ENCODE peak calls at places on chromosomes 6 and 20, in nine cellular contexts. G is NCI-H1092; B is effector CD8-positive, alpha-beta T cell; P is GM23338; Y is fibroblast of the aortic adventitia; M is LoVo; X is CD4-positive, alpha-beta memory T cell; S is stimulated activated CD4-positive, alpha-beta T cell treated with anti-CD3 and anti-CD28 coated beads, Interleukin-1b, Interleukin-23, amount 100 ng/mL, for 1 hour; U is A549. C is an unnamed sample.

GRCh38 chr6:139613496-139613895 is 239.0 kb upstream of the CITED2 start:
- DNase-seq in G (no peak), B (no peak), P (no peak), Y (no peak), M (no peak), X (no peak), S (no peak), U (no peak), C (no peak)

GRCh38 chr20:16978497-16978896 is 230.3 kb downstream of the OTOR start:
- DNase-seq in G (no peak), B (no peak), P (no peak), Y (no peak), M (no peak), X (no peak), S (no peak), U (no peak), C (no peak)

GRCh38 chr6:157466340-157466643 is 85.3 kb downstream of the ZDHHC14 start:
- DNase-seq in G (no peak), B (no peak), P (no peak), Y (no peak), M (no peak), X (no peak), S (no peak), U (no peak), C (no peak)

GRCh38 chr6:37779111-37779800 is 40.3 kb upstream of the ZFAND3 start:
- DNase-seq in G (no peak), B (no peak), P (no peak), Y (no peak), M (no peak), X (no peak), S (no peak), U (no peak), C (no peak)

GRCh38 chr6:170091000-170091638 is 199.8 kb downstream of the DLL1 start:
- DNase-seq in G (no peak), B (no peak), P (no peak), Y (no peak), M (no peak), X (no peak), S (no peak), U (no peak), C (no peak)

GRCh38 chr20:3146732-3147341 is 12.8 kb downstream of the FASTKD5 start:
- DNase-seq in G (no peak), B (no peak), P (no peak), Y (no peak), M (no peak), X (no peak), S (no peak), U (no peak), C (no peak)

GRCh38 chr6:155354167-155354566 is 39.9 kb upstream of the TFB1M start:
- DNase-seq in G (no peak), B (no peak), P (no peak), Y (no peak), M (no peak), X (no peak), S (no peak), U (no peak), C (no peak)

GRCh38 chr20:61960836-61961235 is 104.8 kb downstream of the TAF4 start:
- DNase-seq in G (no peak), B (no peak), P (no peak), Y (no peak), M (no peak), X (no peak), S (no peak), U (no peak), C (no peak)

GRCh38 chr6:26251354-26252081 is 113.5 kb upstream of the BTN3A2 start:
- DNase-seq in G (peak; percentile 57), B (peak; percentile 38), P (peak; percentile 91), Y (peak; percentile 93), M (peak; percentile 85), X (peak; percentile 75), S (no peak), U (no peak), C (peak; percentile 94)

GRCh38 chr6:95249176-95249575 is 328.2 kb upstream of the MANEA start:
- DNase-seq in G (no peak), B (no peak), P (no peak), Y (peak; percentile 70), M (no peak), X (no peak), S (no peak), U (peak; percentile 36), C (peak; percentile 9)

GRCh38 chr20:64159711-64160110 is 4.5 kb upstream of the MYT1 start:
- DNase-seq in G (no peak), B (no peak), P (no peak), Y (no peak), M (no peak), X (no peak), S (no peak), U (no peak), C (no peak)

GRCh38 chr6:38179300-38179699 is 359.8 kb downstream of the ZFAND3 start:
- DNase-seq in G (peak; percentile 31), B (no peak), P (no peak), Y (no peak), M (no peak), X (no peak), S (no peak), U (no peak), C (no peak)

GRCh38 chr20:21548390-21549035 is 34.6 kb upstream of the NKX2-2 start:
- DNase-seq in G (no peak), B (no peak), P (no peak), Y (no peak), M (no peak), X (peak; percentile 84), S (no peak), U (no peak), C (no peak)

GRCh38 chr20:14522595-14522994 is 185.2 kb upstream of the FLRT3 start:
- DNase-seq in G (no peak), B (no peak), P (no peak), Y (no peak), M (no peak), X (no peak), S (no peak), U (no peak), C (no peak)

GRCh38 chr6:43973351-43973750 is 153.9 kb downstream of the MRPL14 start:
- DNase-seq in G (no peak), B (no peak), P (no peak), Y (peak; percentile 21), M (no peak), X (no peak), S (no peak), U (no peak), C (no peak)

GRCh38 chr20:44586986-44587980 is 4.9 kb downstream of the PKIG start:
- DNase-seq in G (peak; percentile 83), B (no peak), P (no peak), Y (no peak), M (no peak), X (no peak), S (no peak), U (no peak), C (no peak)

GRCh38 chr20:62366370-62367135 is 559 bp downstream of the LAMA5 start:
- DNase-seq in G (no peak), B (no peak), P (peak; percentile 91), Y (no peak), M (no peak), X (no peak), S (no peak), U (peak; percentile 65), C (no peak)

GRCh38 chr6:105199711-105200110 is 19.9 kb upstream of the POPDC3 start:
- DNase-seq in G (no peak), B (no peak), P (no peak), Y (no peak), M (no peak), X (no peak), S (no peak), U (no peak), C (no peak)

GRCh38 chr6:101011165-101011564 is 130.0 kb upstream of the ASCC3 start:
- DNase-seq in G (no peak), B (no peak), P (no peak), Y (no peak), M (peak; percentile 7), X (peak; percentile 34), S (no peak), U (no peak), C (peak; percentile 7)

GRCh38 chr20:32749914-32750637 is 6.8 kb upstream of the COMMD7 start:
- DNase-seq in G (no peak), B (no peak), P (peak; percentile 99), Y (no peak), M (no peak), X (no peak), S (no peak), U (no peak), C (no peak)

GRCh38 chr6:4671587-4672115 is 104.6 kb upstream of the CDYL start:
- DNase-seq in G (no peak), B (no peak), P (no peak), Y (no peak), M (no peak), X (no peak), S (no peak), U (no peak), C (no peak)

GRCh38 chr6:82365011-82365751 is 1.6 kb downstream of the TPBG start:
- DNase-seq in G (no peak), B (no peak), P (peak; percentile 75), Y (no peak), M (no peak), X (peak; percentile 11), S (no peak), U (peak; percentile 53), C (no peak)

GRCh38 chr6:87919001-87919400 is 128.6 kb upstream of the SPACA1 start:
- DNase-seq in G (no peak), B (no peak), P (no peak), Y (no peak), M (no peak), X (no peak), S (no peak), U (no peak), C (no peak)

GRCh38 chr6:40473026-40473425 is 114.1 kb downstream of the LRFN2 start:
- DNase-seq in G (no peak), B (no peak), P (no peak), Y (no peak), M (no peak), X (no peak), S (no peak), U (no peak), C (no peak)

GRCh38 chr6:50905297-50905696 is 86.6 kb downstream of the TFAP2B start:
- DNase-seq in G (no peak), B (no peak), P (no peak), Y (no peak), M (no peak), X (no peak), S (no peak), U (no peak), C (no peak)

C was measured in H4.